ENCODE peak calls at places on chromosome 5, in five cellular contexts. X is DND-41, Z is astrocyte, W is mesendoderm, D is GM12878. V is an unnamed sample.

GRCh38 chr5:169121631-169122420 is 179.1 kb downstream of the SLIT3 start:
- DNase-seq in X (no peak), Z (peak; percentile 25), W (no peak), D (no peak), V (no peak)

GRCh38 chr5:173290477-173291131 is 37.6 kb downstream of the STC2 start:
- DNase-seq in X (no peak), Z (no peak), W (no peak), D (no peak), V (no peak)

GRCh38 chr5:51060953-51061352 is 322.3 kb upstream of the ISL1 start:
- DNase-seq in X (no peak), Z (no peak), W (peak; percentile 78), D (no peak), V (no peak)

GRCh38 chr5:88290801-88291200 is 22.2 kb upstream of the TMEM161B start:
- DNase-seq in X (no peak), Z (peak; percentile 66), W (no peak), D (no peak), V (no peak)

GRCh38 chr5:150167908-150168307 is 1.3 kb downstream of the CDX1 start:
- DNase-seq in X (no peak), Z (no peak), W (peak; percentile 30), D (no peak), V (no peak)

GRCh38 chr5:174110290-174110689 is 64.8 kb downstream of the NSG2 start:
- DNase-seq in X (no peak), Z (no peak), W (no peak), D (no peak), V (no peak)

GRCh38 chr5:81717815-81718214 is 33.1 kb downstream of the SSBP2 start:
- DNase-seq in X (no peak), Z (peak; percentile 72), W (no peak), D (no peak), V (no peak)

GRCh38 chr5:171512397-171512796 is 93.0 kb downstream of the FGF18 start:
- DNase-seq in X (no peak), Z (no peak), W (no peak), D (no peak), V (no peak)

GRCh38 chr5:98962587-98962986 is 33.8 kb upstream of the CHD1 start:
- DNase-seq in X (no peak), Z (no peak), W (no peak), D (no peak), V (no peak)

GRCh38 chr5:26578002-26578401 is 460.4 kb downstream of the CDH9 start:
- DNase-seq in X (no peak), Z (no peak), W (no peak), D (no peak), V (no peak)

GRCh38 chr5:144004146-144004545 is 166.3 kb downstream of the YIPF5 start:
- DNase-seq in X (no peak), Z (peak; percentile 68), W (no peak), D (no peak), V (peak; percentile 17)

DNA sequence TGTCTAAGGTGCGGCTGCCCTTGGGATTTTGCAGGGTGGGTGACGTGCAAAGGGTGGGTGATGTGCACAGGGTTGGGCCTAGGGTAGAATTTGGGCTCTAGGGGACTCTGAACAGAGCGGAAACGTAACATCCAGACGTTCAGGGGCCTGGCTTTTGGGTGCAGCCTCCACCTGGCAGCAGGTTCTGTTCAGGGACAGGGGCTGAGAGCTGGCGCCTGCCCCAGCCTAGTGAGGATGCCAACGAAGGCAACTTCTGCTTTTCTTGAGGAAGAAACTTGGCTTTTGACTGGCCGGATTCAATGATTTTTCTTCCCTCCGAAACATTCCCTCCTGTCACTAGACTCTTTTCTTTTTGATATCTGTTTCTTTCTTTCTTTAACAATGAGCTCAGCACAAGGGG is 38.7 kb upstream of the SLC6A19 start:
- DNase-seq in X (no peak), Z (no peak), W (no peak), D (no peak), V (no peak)
- H3K4me1 ChIP-seq in X (peaks cover 11% of the 10 kb centered on the region), Z (no peaks in the 10 kb centered on the region), W (no peaks in the 10 kb centered on the region), D (peaks cover 3% of the 10 kb centered on the region), V (no peaks in the 10 kb centered on the region)

DNA sequence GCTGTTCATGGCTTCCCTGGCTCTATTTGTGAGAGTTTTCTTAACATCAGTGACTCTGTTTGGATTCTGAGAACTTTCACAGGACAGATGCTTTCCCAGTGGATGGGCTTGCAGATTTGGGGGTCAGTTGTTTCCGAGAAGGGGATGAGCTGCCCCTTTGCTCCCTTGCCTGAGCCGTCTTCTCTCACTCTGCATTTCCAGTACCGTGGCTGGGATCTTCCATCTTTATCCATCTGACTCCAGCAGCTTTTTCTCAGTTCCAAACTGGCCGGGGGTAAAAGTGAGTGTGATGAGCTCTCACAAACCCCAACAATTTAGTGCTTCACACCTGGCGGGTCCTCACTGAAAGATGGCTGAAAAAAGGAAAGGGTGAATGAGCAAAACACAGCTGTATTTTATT is 79.1 kb downstream of the TENT4A start:
- DNase-seq in X (no peak), Z (no peak), W (no peak), D (no peak), V (no peak)
- H3K9ac ChIP-seq in X (no peak overlapping the region), Z (no peak overlapping the region), W (no peak overlapping the region), D (no peak overlapping the region), V (no peak overlapping the region)

DNA sequence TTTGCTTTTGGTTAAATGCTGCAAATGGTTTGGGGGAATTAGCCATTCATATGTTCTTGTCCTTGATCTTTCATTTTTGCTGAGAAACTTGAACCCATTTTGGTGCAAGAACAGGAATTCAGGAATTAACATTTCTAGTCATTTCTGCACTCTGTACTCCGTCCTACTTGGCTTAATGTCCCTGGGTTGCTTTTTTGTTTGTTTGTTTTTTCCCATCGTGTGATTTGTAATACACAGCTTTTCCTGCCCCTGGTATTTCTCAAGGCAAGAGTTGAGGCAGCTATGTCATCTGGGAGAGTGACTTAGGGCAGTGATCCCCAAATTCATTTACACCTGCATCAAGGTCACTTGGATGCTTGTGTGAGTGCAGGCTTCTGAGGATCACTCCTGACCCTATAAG is 71.3 kb downstream of the IQGAP2 start:
- DNase-seq in X (no peak), Z (no peak), W (no peak), D (no peak), V (no peak)
- H3K4me1 ChIP-seq in X (peaks cover 10% of the 10 kb centered on the region), Z (no peaks in the 10 kb centered on the region), W (peaks cover 4% of the 10 kb centered on the region), D (no peaks in the 10 kb centered on the region), V (no peaks in the 10 kb centered on the region)

GRCh38 chr5:38872826-38873225 is 27.0 kb downstream of the OSMR start:
- DNase-seq in X (no peak), Z (peak; percentile 16), W (no peak), D (no peak), V (no peak)
- H3K9ac ChIP-seq in X (no peak overlapping the region), Z (peak overlapping the region; percentile 39), W (no peak overlapping the region), D (no peak overlapping the region), V (peak overlapping the region; percentile 18)

GRCh38 chr5:119382167-119382566 is 26.3 kb downstream of the TNFAIP8 start:
- DNase-seq in X (no peak), Z (no peak), W (no peak), D (no peak), V (no peak)
- H3K4me1 ChIP-seq in X (no peaks in the 10 kb centered on the region), Z (no peaks in the 10 kb centered on the region), W (no peaks in the 10 kb centered on the region), D (peaks cover 29% of the 10 kb centered on the region), V (peaks cover 12% of the 10 kb centered on the region)

GRCh38 chr5:151218177-151218576 is 5.7 kb downstream of the CCDC69 start:
- DNase-seq in X (no peak), Z (no peak), W (no peak), D (no peak), V (no peak)
- H3K9ac ChIP-seq in X (peak overlapping the region; percentile 99), Z (no peak overlapping the region), W (no peak overlapping the region), D (peak overlapping the region; percentile 0), V (no peak overlapping the region)

V was measured in adipocyte.